ENCODE peak calls at places on chromosomes 4 and X, in ten cellular contexts. R is PC-3; W is CD8-positive, alpha-beta T cell; M is ovary; E is fibroblast of lung; T is psoas muscle; X is stomach; B is vagina; F is Peyer's patch; P is lung. O is an unnamed sample. For H3K36me3, the result is how much of the 10 kb centered on the place peaks cover.

GRCh38 chrX:29215251-29215650 is 628.0 kb downstream of the IL1RAPL1 start:
- DNase-seq in M (no peak), B (no peak), P (no peak), F (no peak), T (no peak), E (peak), R (peak), W (no peak), X (no peak), O (no peak)

GRCh38 chr4:85534120-85534519 is 59.2 kb downstream of the ARHGAP24 start:
- DNase-seq in E (no peak), X (no peak), F (no peak), R (no peak), B (no peak), W (no peak), M (no peak), P (no peak), T (no peak), O (no peak)

GRCh38 chrX:77087529-77088169 is 359.5 kb upstream of the FGF16 start:
- DNase-seq in F (no peak), X (no peak), M (no peak), R (peak), W (no peak), T (peak), P (peak), E (peak), B (no peak), O (peak)

GRCh38 chr4:83535520-83535944 is 376 bp upstream of the GPAT3 start:
- DNase-seq in X (peak), F (no peak), R (peak), B (no peak), M (peak), E (peak), W (no peak), T (peak), P (peak), O (peak)

GRCh38 chr4:87166296-87166854 is 54.0 kb downstream of the KLHL8 start:
- DNase-seq in W (no peak), B (no peak), F (no peak), X (no peak), E (no peak), M (no peak), R (no peak), T (no peak), P (no peak), O (no peak)

GRCh38 chrX:123803331-123803983 is 56.4 kb upstream of the XIAP start:
- DNase-seq in X (no peak), T (no peak), E (peak), W (no peak), R (peak), M (no peak), B (no peak), P (no peak), F (no peak), O (peak)

GRCh38 chrX:121360280-121360679 is 312.9 kb downstream of the GLUD2 start:
- DNase-seq in F (no peak), T (no peak), E (no peak), W (no peak), B (no peak), P (no peak), R (no peak), X (no peak), M (no peak), O (no peak)

GRCh38 chr4:113179996-113180395 is 130.5 kb downstream of the ANK2 start:
- DNase-seq in B (no peak), X (no peak), T (no peak), R (no peak), E (peak), F (no peak), M (no peak), P (no peak), W (no peak), O (peak)

GRCh38 chr4:3787489-3788365 is 21.5 kb downstream of the ADRA2C start:
- DNase-seq in R (no peak), T (no peak), M (no peak), E (no peak), X (no peak), P (no peak), B (no peak), F (no peak), W (no peak), O (no peak)

GRCh38 chrX:11629593-11630211 is 36.0 kb downstream of the ARHGAP6 start:
- DNase-seq in X (no peak), M (peak), E (peak), F (no peak), R (peak), W (no peak), B (no peak), P (no peak), T (peak), O (peak)

GRCh38 chr4:121842862-121843261 is 19.2 kb upstream of the CCNA2 start:
- DNase-seq in F (no peak), B (no peak), M (no peak), R (no peak), T (no peak), X (no peak), W (no peak), P (no peak), E (no peak), O (no peak)
- H3K36me3 ChIP-seq in F (half or more), B (half or more), M (under half), R (under half), T (half or more), X (under half), W (under half), P (under half), E (under half), O (under half)

DNA sequence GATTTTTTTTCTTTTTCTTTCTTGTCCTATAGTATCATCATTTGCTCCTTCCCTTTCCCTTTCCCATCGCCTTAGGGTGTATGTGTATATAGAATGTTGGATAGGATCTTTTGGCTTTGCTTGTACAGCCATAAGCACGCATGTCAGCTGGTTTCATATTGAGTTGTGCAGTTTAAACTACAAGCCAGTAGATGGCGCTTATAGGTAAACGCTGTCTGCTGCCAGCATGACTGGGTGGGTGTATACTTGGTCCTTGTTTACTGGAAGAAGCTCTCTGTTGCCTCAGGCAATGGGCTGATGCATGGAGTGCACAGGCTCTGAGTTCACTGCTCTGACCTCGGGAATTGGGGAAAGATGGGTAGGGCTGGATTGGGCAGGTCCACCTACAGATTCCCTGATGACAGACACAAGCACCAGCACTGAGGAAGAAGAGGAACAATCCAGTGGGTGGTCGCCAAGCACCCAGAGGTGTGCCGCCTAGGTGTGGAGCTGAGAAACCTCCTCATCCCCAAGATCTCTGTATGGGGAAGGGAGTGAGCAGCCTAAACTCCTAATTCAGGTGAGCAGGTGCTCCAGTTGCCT is 831.5 kb downstream of the STIM2 start:
- DNase-seq in X (no peak), P (no peak), E (peak), W (no peak), R (peak), M (no peak), B (no peak), F (no peak), T (no peak), O (peak)
- TF ChIP-seq CTCF in X (no peak), P (no peak), E (peak), W (no peak), R (peak), M (no peak), B (no peak), F (peak), T (peak), O (peak)

DNA sequence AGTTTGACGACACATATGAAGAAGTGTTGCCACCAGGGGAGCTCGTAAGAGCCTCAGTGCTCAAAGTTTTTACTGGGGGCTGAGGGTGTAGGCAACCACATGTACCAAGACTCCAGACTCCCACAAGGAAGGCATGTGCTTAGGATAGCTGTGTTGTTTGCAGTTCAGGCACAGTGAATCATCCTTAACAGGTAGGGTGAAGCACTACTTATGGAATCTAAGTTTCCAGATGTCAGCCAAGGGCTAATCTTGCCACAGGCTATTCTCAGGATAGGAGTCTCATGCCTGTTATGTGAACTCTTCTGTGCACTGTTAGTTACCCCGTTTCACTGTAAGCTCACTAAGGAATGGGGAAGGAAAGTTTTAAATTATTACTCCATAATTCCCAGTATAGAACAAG is 202.6 kb downstream of the TMA16 start:
- DNase-seq in P (no peak), B (no peak), F (no peak), W (no peak), E (peak), R (peak), X (no peak), T (no peak), M (no peak), O (peak)
- H3K27ac ChIP-seq in P (no peak), B (no peak), F (no peak), W (no peak), E (no peak), R (peak), X (no peak), T (no peak), M (no peak), O (peak)

DNA sequence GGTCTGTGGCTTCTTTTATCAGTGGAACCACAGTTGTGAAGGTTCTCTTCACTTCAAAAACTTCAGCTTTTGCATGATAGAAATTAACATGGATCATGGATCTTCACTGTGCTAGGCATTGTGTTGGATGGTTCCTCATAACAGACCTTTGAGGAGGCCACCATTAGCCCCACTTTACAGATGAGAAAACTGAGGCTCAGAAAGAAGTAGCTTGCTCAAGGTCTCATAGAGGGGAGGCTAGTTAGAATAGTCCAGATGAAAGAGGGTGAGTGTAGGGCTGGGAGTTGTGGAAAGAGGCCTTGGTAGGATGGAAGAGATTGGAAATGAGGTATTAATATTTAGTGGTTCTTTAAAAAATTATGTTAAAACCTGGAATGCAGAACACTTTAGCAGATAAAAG is 2.6 kb downstream of the TSR2 start:
- DNase-seq in X (no peak), F (no peak), M (no peak), R (no peak), T (no peak), P (no peak), E (no peak), W (no peak), B (no peak), O (no peak)
- H3K36me3 ChIP-seq in X (under half), F (under half), M (under half), R (under half), T (under half), P (under half), E (under half), W (under half), B (under half), O (under half)

DNA sequence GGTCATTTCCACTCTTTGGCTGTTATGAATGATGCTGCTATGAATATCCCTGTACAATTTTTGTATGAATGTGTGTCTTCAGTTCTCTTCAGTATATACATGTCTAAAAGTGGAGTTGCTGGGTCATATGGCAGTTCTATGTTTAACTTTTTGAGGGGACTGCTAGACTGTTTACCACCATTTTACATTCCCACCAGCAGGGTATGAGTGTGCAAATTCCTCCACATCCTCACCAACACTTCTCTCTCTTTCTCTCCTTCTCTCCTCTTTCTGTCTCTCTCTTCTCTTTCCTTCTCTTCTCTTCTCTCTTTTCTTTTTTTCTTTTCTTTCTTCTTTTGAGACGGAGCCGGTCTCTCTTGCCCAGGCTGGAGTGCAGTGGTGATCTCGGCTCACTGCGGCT is 7.8 kb downstream of the WWC2 start:
- DNase-seq in W (no peak), R (no peak), B (no peak), M (no peak), F (no peak), E (no peak), X (no peak), T (no peak), P (no peak), O (no peak)
- TF ChIP-seq CTCF in W (no peak), R (no peak), B (no peak), M (no peak), F (no peak), E (no peak), X (no peak), T (no peak), P (no peak), O (no peak)